ENCODE peak calls at places on chromosomes 12 and 14, in eight cellular contexts. One of them, this sample, is unnamed.

GRCh38 chr14:68199465-68200145 is 380.0 kb downstream of the RAD51B start:
- DNase-seq in T follicular helper cell: no peak
- DNase-seq in cerebellar cortex: peak
- DNase-seq in AG10803: no peak
- DNase-seq in activated CD4-positive, alpha-beta T cell treated with anti-CD3 and anti-CD28 coated beads for 4 hours: no peak
- DNase-seq in T1000: no peak
- DNase-seq in heart right ventricle: peak
- DNase-seq in NCI-H2107: no peak
- DNase-seq in this sample: no peak

GRCh38 chr12:121794532-121795028 is 1.1 kb upstream of the RHOF start:
- DNase-seq in NCI-H2107: no peak
- DNase-seq in activated CD4-positive, alpha-beta T cell treated with anti-CD3 and anti-CD28 coated beads for 4 hours: peak
- DNase-seq in T1000: no peak
- DNase-seq in T follicular helper cell: no peak
- DNase-seq in AG10803: no peak
- DNase-seq in heart right ventricle: no peak
- DNase-seq in cerebellar cortex: no peak
- DNase-seq in this sample: no peak

GRCh38 chr14:102926104-102926503 is 3.6 kb downstream of the AMN start:
- DNase-seq in cerebellar cortex: no peak
- DNase-seq in T follicular helper cell: no peak
- DNase-seq in NCI-H2107: no peak
- DNase-seq in T1000: no peak
- DNase-seq in AG10803: no peak
- DNase-seq in activated CD4-positive, alpha-beta T cell treated with anti-CD3 and anti-CD28 coated beads for 4 hours: no peak
- DNase-seq in heart right ventricle: no peak
- DNase-seq in this sample: no peak

GRCh38 chr14:65169351-65169750 is 67.0 kb upstream of the MAX start:
- DNase-seq in cerebellar cortex: no peak
- DNase-seq in NCI-H2107: no peak
- DNase-seq in T1000: no peak
- DNase-seq in T follicular helper cell: no peak
- DNase-seq in heart right ventricle: no peak
- DNase-seq in activated CD4-positive, alpha-beta T cell treated with anti-CD3 and anti-CD28 coated beads for 4 hours: no peak
- DNase-seq in AG10803: peak
- DNase-seq in this sample: no peak

GRCh38 chr12:46553266-46553665 is 180.7 kb upstream of the SLC38A2 start:
- DNase-seq in AG10803: peak
- DNase-seq in T1000: peak
- DNase-seq in cerebellar cortex: no peak
- DNase-seq in activated CD4-positive, alpha-beta T cell treated with anti-CD3 and anti-CD28 coated beads for 4 hours: no peak
- DNase-seq in T follicular helper cell: no peak
- DNase-seq in NCI-H2107: no peak
- DNase-seq in heart right ventricle: no peak
- DNase-seq in this sample: no peak

GRCh38 chr14:88488897-88489296 is 65.9 kb downstream of the PTPN21 start:
- DNase-seq in activated CD4-positive, alpha-beta T cell treated with anti-CD3 and anti-CD28 coated beads for 4 hours: no peak
- DNase-seq in AG10803: no peak
- DNase-seq in heart right ventricle: no peak
- DNase-seq in T follicular helper cell: no peak
- DNase-seq in T1000: no peak
- DNase-seq in cerebellar cortex: no peak
- DNase-seq in NCI-H2107: no peak
- DNase-seq in this sample: no peak

GRCh38 chr14:94839346-94839745 is 69.4 kb upstream of the GSC start:
- DNase-seq in AG10803: no peak
- DNase-seq in T follicular helper cell: no peak
- DNase-seq in activated CD4-positive, alpha-beta T cell treated with anti-CD3 and anti-CD28 coated beads for 4 hours: no peak
- DNase-seq in cerebellar cortex: no peak
- DNase-seq in T1000: no peak
- DNase-seq in NCI-H2107: no peak
- DNase-seq in heart right ventricle: no peak
- DNase-seq in this sample: no peak

GRCh38 chr12:121330692-121331091 is 21.5 kb downstream of the ANAPC5 start:
- DNase-seq in AG10803: no peak
- DNase-seq in activated CD4-positive, alpha-beta T cell treated with anti-CD3 and anti-CD28 coated beads for 4 hours: no peak
- DNase-seq in NCI-H2107: no peak
- DNase-seq in T follicular helper cell: no peak
- DNase-seq in heart right ventricle: no peak
- DNase-seq in T1000: no peak
- DNase-seq in cerebellar cortex: no peak
- DNase-seq in this sample: no peak

GRCh38 chr14:95026851-95027463 is 130.4 kb downstream of the DICER1 start:
- DNase-seq in cerebellar cortex: no peak
- DNase-seq in NCI-H2107: no peak
- DNase-seq in T1000: no peak
- DNase-seq in heart right ventricle: no peak
- DNase-seq in T follicular helper cell: no peak
- DNase-seq in AG10803: no peak
- DNase-seq in activated CD4-positive, alpha-beta T cell treated with anti-CD3 and anti-CD28 coated beads for 4 hours: no peak
- DNase-seq in this sample: no peak

GRCh38 chr12:80157640-80158039 is 58.3 kb downstream of the OTOGL start:
- DNase-seq in NCI-H2107: no peak
- DNase-seq in heart right ventricle: no peak
- DNase-seq in cerebellar cortex: no peak
- DNase-seq in activated CD4-positive, alpha-beta T cell treated with anti-CD3 and anti-CD28 coated beads for 4 hours: no peak
- DNase-seq in T1000: no peak
- DNase-seq in T follicular helper cell: no peak
- DNase-seq in AG10803: peak
- DNase-seq in this sample: no peak

GRCh38 chr14:76133103-76133502 is 18.6 kb upstream of the GPATCH2L start:
- DNase-seq in T1000: no peak
- DNase-seq in cerebellar cortex: no peak
- DNase-seq in T follicular helper cell: no peak
- DNase-seq in activated CD4-positive, alpha-beta T cell treated with anti-CD3 and anti-CD28 coated beads for 4 hours: no peak
- DNase-seq in AG10803: peak
- DNase-seq in NCI-H2107: no peak
- DNase-seq in heart right ventricle: no peak
- DNase-seq in this sample: no peak

GRCh38 chr12:42510823-42511222 is 78.7 kb downstream of the PRICKLE1 start:
- DNase-seq in T1000: no peak
- DNase-seq in AG10803: no peak
- DNase-seq in cerebellar cortex: no peak
- DNase-seq in T follicular helper cell: no peak
- DNase-seq in activated CD4-positive, alpha-beta T cell treated with anti-CD3 and anti-CD28 coated beads for 4 hours: no peak
- DNase-seq in heart right ventricle: no peak
- DNase-seq in NCI-H2107: no peak
- DNase-seq in this sample: no peak

GRCh38 chr14:37591941-37592287 is 3.1 kb downstream of the FOXA1 start:
- DNase-seq in T follicular helper cell: no peak
- DNase-seq in cerebellar cortex: no peak
- DNase-seq in T1000: no peak
- DNase-seq in activated CD4-positive, alpha-beta T cell treated with anti-CD3 and anti-CD28 coated beads for 4 hours: no peak
- DNase-seq in AG10803: no peak
- DNase-seq in NCI-H2107: no peak
- DNase-seq in heart right ventricle: no peak
- DNase-seq in this sample: no peak

GRCh38 chr12:63223128-63223527 is 72.1 kb upstream of the AVPR1A start:
- DNase-seq in NCI-H2107: no peak
- DNase-seq in T follicular helper cell: no peak
- DNase-seq in heart right ventricle: no peak
- DNase-seq in activated CD4-positive, alpha-beta T cell treated with anti-CD3 and anti-CD28 coated beads for 4 hours: no peak
- DNase-seq in T1000: no peak
- DNase-seq in cerebellar cortex: no peak
- DNase-seq in AG10803: no peak
- DNase-seq in this sample: no peak

GRCh38 chr14:55965851-55966250 is 152.4 kb upstream of the PELI2 start:
- DNase-seq in cerebellar cortex: no peak
- DNase-seq in T1000: no peak
- DNase-seq in heart right ventricle: no peak
- DNase-seq in AG10803: no peak
- DNase-seq in activated CD4-positive, alpha-beta T cell treated with anti-CD3 and anti-CD28 coated beads for 4 hours: no peak
- DNase-seq in NCI-H2107: no peak
- DNase-seq in T follicular helper cell: no peak
- DNase-seq in this sample: no peak

GRCh38 chr12:1904875-1905274 is 13.6 kb downstream of the CACNA2D4 start:
- DNase-seq in heart right ventricle: no peak
- DNase-seq in T follicular helper cell: no peak
- DNase-seq in cerebellar cortex: no peak
- DNase-seq in NCI-H2107: no peak
- DNase-seq in activated CD4-positive, alpha-beta T cell treated with anti-CD3 and anti-CD28 coated beads for 4 hours: no peak
- DNase-seq in T1000: no peak
- DNase-seq in AG10803: no peak
- DNase-seq in this sample: no peak

GRCh38 chr12:19912996-19913395 is 455.3 kb upstream of the PDE3A start:
- DNase-seq in cerebellar cortex: no peak
- DNase-seq in AG10803: no peak
- DNase-seq in heart right ventricle: no peak
- DNase-seq in T follicular helper cell: no peak
- DNase-seq in T1000: no peak
- DNase-seq in NCI-H2107: no peak
- DNase-seq in activated CD4-positive, alpha-beta T cell treated with anti-CD3 and anti-CD28 coated beads for 4 hours: no peak
- DNase-seq in this sample: no peak

GRCh38 chr14:51564460-51564859 is 87.2 kb upstream of the FRMD6 start:
- DNase-seq in cerebellar cortex: no peak
- DNase-seq in NCI-H2107: no peak
- DNase-seq in T1000: no peak
- DNase-seq in T follicular helper cell: no peak
- DNase-seq in activated CD4-positive, alpha-beta T cell treated with anti-CD3 and anti-CD28 coated beads for 4 hours: no peak
- DNase-seq in heart right ventricle: no peak
- DNase-seq in AG10803: no peak
- DNase-seq in this sample: no peak